ENCODE peak calls at places on chromosome 17, in nine cellular contexts. N, A, H, R, W, J, E, L and F are unnamed samples.

GRCh38 chr17:3534881-3535252 is 22.7 kb downstream of the TRPV3 start:
- DNase-seq in N (no peak), A (peak), H (peak), R (no peak), W (peak), J (no peak), E (peak), L (no peak), F (peak)

GRCh38 chr17:83115202-83115651 is 35.8 kb downstream of the METRNL start:
- DNase-seq in N (no peak), A (no peak), H (no peak), R (no peak), W (no peak), J (no peak), E (no peak), L (no peak), F (no peak)

GRCh38 chr17:76252040-76252954 is 12.0 kb upstream of the RNF157 start:
- DNase-seq in N (no peak), A (peak), H (peak), R (peak), W (no peak), J (no peak), E (no peak), L (peak), F (no peak)

GRCh38 chr17:82330322-82331239 is 3.0 kb downstream of the SECTM1 start:
- DNase-seq in N (peak), A (peak), H (peak), R (peak), W (no peak), J (peak), E (no peak), L (peak), F (no peak)

GRCh38 chr17:55302407-55302787 is 37.6 kb downstream of the HLF start:
- DNase-seq in N (no peak), A (no peak), H (no peak), R (no peak), W (no peak), J (no peak), E (no peak), L (no peak), F (no peak)

GRCh38 chr17:7042507-7043194 is 1.2 kb downstream of the SLC16A11 start:
- DNase-seq in N (peak), A (no peak), H (no peak), R (no peak), W (no peak), J (peak), E (peak), L (no peak), F (peak)

GRCh38 chr17:69418535-69418934 is 4.0 kb downstream of the MAP2K6 start:
- DNase-seq in N (no peak), A (no peak), H (no peak), R (no peak), W (no peak), J (no peak), E (no peak), L (no peak), F (no peak)

GRCh38 chr17:77645441-77646430 is 312.8 kb upstream of the TNRC6C start:
- DNase-seq in N (no peak), A (peak), H (no peak), R (no peak), W (no peak), J (no peak), E (peak), L (no peak), F (peak)

GRCh38 chr17:13587487-13588338 is 14.0 kb downstream of the HS3ST3A1 start:
- DNase-seq in N (no peak), A (no peak), H (peak), R (no peak), W (no peak), J (no peak), E (no peak), L (no peak), F (no peak)

GRCh38 chr17:67718325-67718941 is 697 bp downstream of the NOL11 start:
- DNase-seq in N (peak), A (peak), H (peak), R (peak), W (no peak), J (peak), E (no peak), L (peak), F (peak)

GRCh38 chr17:8788998-8789397 is 10.2 kb downstream of the MFSD6L start:
- DNase-seq in N (no peak), A (no peak), H (no peak), R (no peak), W (no peak), J (no peak), E (no peak), L (peak), F (no peak)

GRCh38 chr17:57603978-57604377 is 141.1 kb downstream of the CCDC182 start:
- DNase-seq in N (peak), A (no peak), H (no peak), R (peak), W (no peak), J (no peak), E (no peak), L (no peak), F (no peak)

GRCh38 chr17:67245694-67246397 is 850 bp upstream of the HELZ start:
- DNase-seq in N (no peak), A (peak), H (peak), R (peak), W (no peak), J (peak), E (peak), L (peak), F (peak)

GRCh38 chr17:31680126-31680525 is 178.9 kb downstream of the COPRS start:
- DNase-seq in N (no peak), A (no peak), H (no peak), R (no peak), W (no peak), J (no peak), E (no peak), L (no peak), F (no peak)

GRCh38 chr17:38333635-38334295 is 10.0 kb downstream of the GPR179 start:
- DNase-seq in N (peak), A (peak), H (peak), R (peak), W (no peak), J (peak), E (peak), L (peak), F (peak)

GRCh38 chr17:47895254-47895855 is 681 bp upstream of the SP2 start:
- DNase-seq in N (peak), A (peak), H (peak), R (peak), W (no peak), J (no peak), E (no peak), L (peak), F (no peak)

GRCh38 chr17:58666858-58667267 is 25.0 kb downstream of the TEX14 start:
- DNase-seq in N (no peak), A (peak), H (no peak), R (no peak), W (peak), J (no peak), E (no peak), L (no peak), F (no peak)

GRCh38 chr17:35930211-35931065 is at the start of gene RDM1:
- DNase-seq in N (peak), A (peak), H (peak), R (peak), W (peak), J (peak), E (peak), L (peak), F (peak)

GRCh38 chr17:1179112-1179634 is 608 bp downstream of the ABR start:
- DNase-seq in N (no peak), A (no peak), H (peak), R (no peak), W (no peak), J (peak), E (peak), L (peak), F (no peak)

GRCh38 chr17:76097716-76098295 is 5.8 kb downstream of the EXOC7 start:
- DNase-seq in N (no peak), A (no peak), H (no peak), R (no peak), W (no peak), J (no peak), E (no peak), L (no peak), F (no peak)

GRCh38 chr17:33039874-33040273 is 48.2 kb downstream of the SPACA3 start:
- DNase-seq in N (no peak), A (peak), H (peak), R (no peak), W (no peak), J (no peak), E (no peak), L (no peak), F (no peak)

GRCh38 chr17:1709971-1710806 is at the start of gene TLCD2:
- DNase-seq in N (no peak), A (peak), H (peak), R (no peak), W (peak), J (peak), E (peak), L (peak), F (peak)

GRCh38 chr17:82389379-82389778 is 17.8 kb downstream of the UTS2R start:
- DNase-seq in N (no peak), A (no peak), H (no peak), R (no peak), W (no peak), J (no peak), E (no peak), L (peak), F (no peak)

GRCh38 chr17:68601565-68602266 is 549 bp upstream of the FAM20A start:
- DNase-seq in N (no peak), A (no peak), H (peak), R (no peak), W (no peak), J (no peak), E (no peak), L (no peak), F (no peak)

GRCh38 chr17:50872710-50873424 is 6.7 kb upstream of the TOB1 start:
- DNase-seq in N (peak), A (no peak), H (peak), R (no peak), W (no peak), J (no peak), E (no peak), L (no peak), F (no peak)

GRCh38 chr17:37476431-37477130 is 13.1 kb upstream of the DUSP14 start:
- DNase-seq in N (no peak), A (peak), H (peak), R (no peak), W (no peak), J (no peak), E (no peak), L (peak), F (no peak)

GRCh38 chr17:81500026-81500425 is 12.6 kb downstream of the ACTG1 start:
- DNase-seq in N (no peak), A (no peak), H (no peak), R (no peak), W (no peak), J (no peak), E (peak), L (no peak), F (peak)

GRCh38 chr17:67785526-67785925 is 39.8 kb upstream of the BPTF start:
- DNase-seq in N (no peak), A (no peak), H (no peak), R (no peak), W (no peak), J (no peak), E (no peak), L (no peak), F (no peak)

GRCh38 chr17:5541610-5542202 is 42.6 kb downstream of the NLRP1 start:
- DNase-seq in N (no peak), A (no peak), H (no peak), R (no peak), W (no peak), J (no peak), E (peak), L (no peak), F (peak)

GRCh38 chr17:31093866-31094599 is 744 bp upstream of the NF1 start:
- DNase-seq in N (no peak), A (no peak), H (no peak), R (no peak), W (no peak), J (no peak), E (no peak), L (peak), F (peak)

GRCh38 chr17:17579691-17580090 is 11.8 kb downstream of the PEMT start:
- DNase-seq in N (no peak), A (peak), H (no peak), R (no peak), W (no peak), J (no peak), E (no peak), L (no peak), F (no peak)

GRCh38 chr17:50863931-50864330 is 2.2 kb downstream of the TOB1 start:
- DNase-seq in N (no peak), A (no peak), H (no peak), R (no peak), W (no peak), J (no peak), E (no peak), L (no peak), F (no peak)

GRCh38 chr17:17535957-17536356 is 39.8 kb upstream of the RASD1 start:
- DNase-seq in N (no peak), A (no peak), H (peak), R (no peak), W (no peak), J (peak), E (no peak), L (no peak), F (no peak)

GRCh38 chr17:41762841-41763240 is 23.7 kb downstream of the JUP start:
- DNase-seq in N (no peak), A (no peak), H (no peak), R (no peak), W (no peak), J (no peak), E (no peak), L (no peak), F (no peak)

GRCh38 chr17:81811705-81812570 is 8.0 kb downstream of the GCGR start:
- DNase-seq in N (no peak), A (no peak), H (no peak), R (no peak), W (no peak), J (peak), E (no peak), L (no peak), F (no peak)

GRCh38 chr17:20993863-20994778 is 48.7 kb downstream of the USP22 start:
- DNase-seq in N (no peak), A (no peak), H (no peak), R (no peak), W (no peak), J (peak), E (no peak), L (peak), F (no peak)

GRCh38 chr17:73091410-73091769 is 1.1 kb downstream of the SLC39A11 start:
- DNase-seq in N (no peak), A (no peak), H (peak), R (no peak), W (no peak), J (no peak), E (no peak), L (no peak), F (no peak)
- H3K4me3 ChIP-seq in N (peak), A (peak), H (peak), R (peak), W (peak), J (peak), E (peak), L (no peak), F (peak)

GRCh38 chr17:71580220-71580619 is 540.6 kb upstream of the SOX9 start:
- DNase-seq in N (no peak), A (no peak), H (no peak), R (no peak), W (no peak), J (no peak), E (no peak), L (no peak), F (no peak)
- TF ChIP-seq EZH2phosphoT487 in N (no peak), A (no peak), H (no peak), R (no peak), W (no peak), J (no peak), E (no peak), L (no peak), F (no peak)

GRCh38 chr17:78694805-78695531 is 87.1 kb downstream of the CYTH1 start:
- DNase-seq in N (no peak), A (no peak), H (no peak), R (no peak), W (no peak), J (no peak), E (no peak), L (no peak), F (no peak)

GRCh38 chr17:78697122-78697845 is 84.8 kb downstream of the CYTH1 start:
- DNase-seq in N (no peak), A (peak), H (peak), R (no peak), W (no peak), J (no peak), E (no peak), L (no peak), F (no peak)

GRCh38 chr17:78693346-78694083 is 88.6 kb downstream of the CYTH1 start:
- DNase-seq in N (no peak), A (no peak), H (no peak), R (no peak), W (no peak), J (no peak), E (no peak), L (no peak), F (no peak)

GRCh38 chr17:78696016-78696992 is 85.8 kb downstream of the CYTH1 start:
- DNase-seq in N (no peak), A (no peak), H (peak), R (no peak), W (no peak), J (no peak), E (no peak), L (no peak), F (no peak)

DNA sequence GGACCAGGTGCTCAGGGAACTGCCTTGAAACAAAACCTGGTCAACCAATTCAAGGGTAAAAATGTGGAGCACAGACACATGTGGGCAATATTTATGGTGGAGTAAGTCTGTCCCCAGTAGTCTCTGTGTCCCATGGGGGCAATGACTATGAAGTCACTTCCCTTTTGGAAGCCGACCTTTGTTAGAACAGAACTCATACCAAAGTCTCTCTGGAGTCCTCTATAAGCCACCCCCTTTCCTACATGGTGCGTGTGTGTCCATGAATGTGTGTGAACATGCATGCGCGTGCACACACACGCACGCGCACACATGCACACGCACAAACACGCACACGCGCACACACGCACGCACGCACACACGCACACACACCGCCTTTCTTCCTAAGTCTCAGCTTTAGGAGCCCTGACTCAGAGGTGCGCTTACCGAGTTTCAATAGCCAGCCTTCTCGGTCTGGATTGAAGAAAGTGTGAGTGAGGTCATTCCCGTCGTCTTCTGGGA is 84.2 kb downstream of the CYTH1 start:
- DNase-seq in N (no peak), A (no peak), H (no peak), R (peak), W (no peak), J (no peak), E (no peak), L (no peak), F (no peak)
- H3K4me3 ChIP-seq in N (no peak), A (no peak), H (no peak), R (no peak), W (no peak), J (no peak), E (no peak), L (no peak), F (no peak)

GRCh38 chr17:19363114-19363438 is 553 bp upstream of the B9D1 start:
- DNase-seq in N (no peak), A (no peak), H (no peak), R (no peak), W (no peak), J (no peak), E (no peak), L (no peak), F (no peak)

GRCh38 chr17:19362293-19363113 is at the start of gene B9D1:
- DNase-seq in N (peak), A (peak), H (peak), R (peak), W (peak), J (peak), E (peak), L (peak), F (peak)

GRCh38 chr17:19360772-19361171 is 1.8 kb downstream of the B9D1 start:
- DNase-seq in N (no peak), A (no peak), H (no peak), R (no peak), W (no peak), J (no peak), E (no peak), L (no peak), F (no peak)

GRCh38 chr17:19361326-19361725 is 1.2 kb downstream of the B9D1 start:
- DNase-seq in N (no peak), A (no peak), H (no peak), R (no peak), W (no peak), J (no peak), E (no peak), L (no peak), F (no peak)

DNA sequence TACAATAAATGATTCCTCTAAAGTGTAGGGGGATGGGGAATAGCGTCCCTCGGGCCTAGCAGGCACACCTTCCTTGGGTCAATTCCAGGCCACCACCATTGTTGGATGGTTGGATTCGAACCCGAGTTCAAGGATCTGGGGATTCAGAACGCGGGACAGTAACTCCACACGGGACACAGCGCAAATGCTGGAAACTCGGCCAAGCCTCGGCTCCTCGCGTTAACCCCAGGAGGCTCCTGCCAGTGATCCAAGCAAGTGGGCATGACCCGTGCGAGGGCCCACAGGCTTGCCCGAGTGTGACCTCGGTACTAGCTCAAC is 589 bp downstream of the B9D1 start:
- DNase-seq in N (no peak), A (no peak), H (no peak), R (no peak), W (no peak), J (no peak), E (no peak), L (no peak), F (no peak)
- TF ChIP-seq EZH2phosphoT487 in N (no peak), A (no peak), H (no peak), R (no peak), W (no peak), J (no peak), E (no peak), L (no peak), F (no peak)

GRCh38 chr17:10196936-10197335 is 1.5 kb downstream of the GAS7 start:
- DNase-seq in N (no peak), A (no peak), H (peak), R (no peak), W (no peak), J (no peak), E (no peak), L (no peak), F (no peak)
- H3K4me3 ChIP-seq in N (no peak), A (no peak), H (peak), R (no peak), W (no peak), J (no peak), E (no peak), L (peak), F (peak)

GRCh38 chr17:44878627-44879221 is 20.5 kb downstream of the EFTUD2 start:
- DNase-seq in N (peak), A (peak), H (peak), R (peak), W (peak), J (peak), E (peak), L (peak), F (peak)
- TF ChIP-seq EZH2phosphoT487 in N (no peak), A (no peak), H (no peak), R (no peak), W (no peak), J (no peak), E (no peak), L (no peak), F (no peak)

DNA sequence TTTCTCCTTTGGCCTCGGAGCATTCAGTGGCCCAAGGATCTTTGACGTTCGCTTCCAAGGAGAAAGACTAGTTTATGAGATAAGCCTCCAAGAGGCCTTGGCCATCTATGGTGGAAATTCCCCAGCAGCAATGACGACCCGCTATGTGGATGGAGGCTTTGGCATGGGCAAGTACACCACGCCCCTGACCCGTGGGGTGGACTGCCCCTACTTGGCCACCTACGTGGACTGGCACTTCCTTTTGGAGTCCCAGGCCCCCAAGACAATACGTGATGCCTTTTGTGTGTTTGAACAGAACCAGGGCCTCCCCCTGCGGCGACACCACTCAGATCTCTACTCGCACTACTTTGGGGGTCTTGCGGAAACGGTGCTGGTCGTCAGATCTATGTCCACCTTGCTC is 1.4 kb downstream of the AOC3 start:
- DNase-seq in N (no peak), A (no peak), H (no peak), R (no peak), W (no peak), J (no peak), E (no peak), L (no peak), F (no peak)
- H3K4me3 ChIP-seq in N (no peak), A (no peak), H (no peak), R (no peak), W (no peak), J (no peak), E (no peak), L (no peak), F (no peak)